ENCODE peak calls at places on chromosomes 13 and 19, in four cellular contexts. G, H, R and C are unnamed samples.

GRCh38 chr13:112133489-112134149 is 66.7 kb downstream of the SOX1 start:
- DNase-seq in G (no peak), H (no peak), R (no peak), C (peak)

GRCh38 chr19:41939861-41940442 is 11.7 kb upstream of the ERFL start:
- DNase-seq in G (peak), H (no peak), R (no peak), C (peak)

GRCh38 chr19:29658221-29658991 is 6.9 kb upstream of the PLEKHF1 start:
- DNase-seq in G (no peak), H (no peak), R (no peak), C (no peak)

GRCh38 chr13:41356788-41357187 is 45.7 kb downstream of the NAA16 start:
- DNase-seq in G (no peak), H (no peak), R (no peak), C (no peak)

GRCh38 chr13:30892966-30893365 is 13.1 kb upstream of the MEDAG start:
- DNase-seq in G (peak), H (no peak), R (peak), C (peak)

GRCh38 chr13:76229281-76229680 is 593.2 kb downstream of the LMO7 start:
- DNase-seq in G (no peak), H (no peak), R (no peak), C (no peak)

GRCh38 chr13:63901630-63902029 is 2486.0 kb upstream of the PCDH20 start:
- DNase-seq in G (peak), H (no peak), R (no peak), C (peak)

GRCh38 chr19:41531438-41532311 is 44.3 kb upstream of the CEACAM21 start:
- DNase-seq in G (no peak), H (no peak), R (no peak), C (no peak)

GRCh38 chr13:33624740-33625139 is 193.2 kb upstream of the RFC3 start:
- DNase-seq in G (no peak), H (no peak), R (no peak), C (no peak)

GRCh38 chr19:48975947-48976847 is 11.1 kb downstream of the FTL start:
- DNase-seq in G (peak), H (no peak), R (no peak), C (peak)

GRCh38 chr13:30978981-30979956 is 46.8 kb downstream of the TEX26 start:
- DNase-seq in G (peak), H (peak), R (peak), C (peak)

GRCh38 chr13:99015606-99016520 is 38.0 kb upstream of the DOCK9 start:
- DNase-seq in G (no peak), H (no peak), R (no peak), C (no peak)

GRCh38 chr13:23695711-23696512 is 125.7 kb downstream of the TNFRSF19 start:
- DNase-seq in G (no peak), H (no peak), R (peak), C (peak)

GRCh38 chr13:66102864-66103263 is 1127.3 kb downstream of the PCDH9 start:
- DNase-seq in G (no peak), H (no peak), R (no peak), C (no peak)

GRCh38 chr19:18895038-18895827 is 725 bp downstream of the CERS1 start:
- DNase-seq in G (peak), H (peak), R (peak), C (peak)

GRCh38 chr13:43805071-43805468 is 18.3 kb upstream of the ENOX1 start:
- DNase-seq in G (no peak), H (no peak), R (no peak), C (peak)

GRCh38 chr13:44257806-44258205 is 115.8 kb upstream of the SERP2 start:
- DNase-seq in G (no peak), H (no peak), R (no peak), C (no peak)

GRCh38 chr19:28705008-28705407 is 507.9 kb downstream of the UQCRFS1 start:
- DNase-seq in G (peak), H (peak), R (no peak), C (no peak)

GRCh38 chr19:28313633-28314032 is 899.3 kb downstream of the UQCRFS1 start:
- DNase-seq in G (no peak), H (no peak), R (no peak), C (no peak)

GRCh38 chr13:27016871-27017270 is 154.7 kb downstream of the USP12 start:
- DNase-seq in G (no peak), H (no peak), R (no peak), C (peak)

DNA sequence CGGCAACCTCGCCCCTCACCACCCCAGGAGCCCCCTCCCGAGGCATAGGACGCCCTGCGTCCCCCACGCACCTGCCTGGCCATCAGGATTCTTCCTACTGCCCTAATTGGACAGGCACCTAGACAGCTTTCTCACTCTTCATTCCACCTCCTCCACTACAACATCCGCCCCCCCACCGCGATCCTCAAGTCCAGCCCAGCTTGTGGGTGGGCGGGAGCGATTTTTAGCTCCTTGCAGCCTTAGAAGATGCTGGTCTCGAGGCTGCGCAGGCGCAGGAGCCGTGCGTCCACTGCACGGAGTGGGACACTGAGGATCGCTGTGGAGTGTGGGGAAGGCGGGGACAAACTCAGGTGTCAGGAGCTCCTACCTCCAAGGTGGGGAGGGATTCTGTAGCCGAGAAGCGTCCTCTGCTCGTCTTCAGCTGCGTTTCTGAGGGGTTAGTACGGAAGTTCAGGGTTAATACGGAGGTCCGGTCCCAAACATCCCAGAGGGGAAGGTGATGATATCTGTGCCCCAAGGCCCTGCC is at the start of gene RTBDN:
- DNase-seq in G (peak), H (no peak), R (peak), C (peak)
- H3K9ac ChIP-seq in G (no peak), H (peak), R (no peak), C (no peak)

GRCh38 chr19:2945575-2946184 is 909 bp upstream of the ZNF77 start:
- DNase-seq in G (no peak), H (no peak), R (no peak), C (no peak)
- H3K9ac ChIP-seq in G (no peak), H (peak), R (no peak), C (peak)

GRCh38 chr19:33302974-33303790 is 848 bp upstream of the CEBPA start:
- DNase-seq in G (peak), H (no peak), R (peak), C (peak)
- H3K9ac ChIP-seq in G (no peak), H (peak), R (no peak), C (peak)

GRCh38 chr19:15551183-15552004 is 43.1 kb downstream of the CYP4F22 start:
- DNase-seq in G (no peak), H (peak), R (peak), C (peak)
- H3K9ac ChIP-seq in G (no peak), H (peak), R (no peak), C (no peak)

GRCh38 chr19:927044-927706 is 1.3 kb downstream of the ARID3A start:
- DNase-seq in G (peak), H (no peak), R (peak), C (peak)
- H3K9ac ChIP-seq in G (peak), H (peak), R (no peak), C (peak)

DNA sequence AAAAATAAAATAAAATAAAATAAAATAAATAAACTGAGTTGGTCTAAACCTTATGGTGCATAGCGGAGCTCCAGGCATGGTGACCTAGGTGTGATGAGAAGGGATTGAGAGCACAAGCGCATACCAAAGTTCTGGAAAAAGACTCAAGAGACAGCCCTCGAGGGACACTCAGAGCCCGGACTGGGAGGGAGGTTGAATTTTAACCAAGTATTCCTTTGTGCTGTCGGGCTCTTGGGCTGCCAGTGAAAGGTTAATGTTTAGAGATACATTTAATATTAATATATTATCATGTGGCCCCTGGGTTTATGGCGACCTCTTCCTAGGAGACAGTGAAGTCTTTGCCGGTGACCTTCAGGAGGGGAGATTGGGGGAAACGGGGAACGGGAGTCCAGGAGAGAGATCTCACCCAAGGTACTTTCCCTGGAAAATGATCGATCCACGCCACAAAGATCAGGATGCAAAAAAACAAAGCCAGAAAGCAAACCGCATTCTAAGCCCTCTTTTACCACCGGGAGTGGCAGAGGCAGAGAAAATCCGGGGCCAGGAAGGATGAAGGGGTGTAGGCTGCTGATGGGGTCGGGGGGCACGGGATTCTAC is 1.6 kb downstream of the FUT6 start:
- DNase-seq in G (no peak), H (no peak), R (no peak), C (no peak)
- H3K9ac ChIP-seq in G (no peak), H (no peak), R (no peak), C (no peak)